ENCODE peak calls at places on chromosomes 12 and 14, in nine cellular contexts. K, Z, T, A, D, B, N, E and V are unnamed samples.

GRCh38 chr12:114666746-114667668 is 17.0 kb downstream of the TBX3 start:
- DNase-seq in K (no peak), Z (no peak), T (no peak), A (no peak), D (peak), B (no peak), N (peak), E (no peak), V (no peak)

GRCh38 chr12:92365333-92365732 is 219.7 kb upstream of the BTG1 start:
- DNase-seq in K (no peak), Z (no peak), T (no peak), A (no peak), D (no peak), B (no peak), N (no peak), E (no peak), V (no peak)

GRCh38 chr12:110312581-110313360 is 31.7 kb downstream of the ATP2A2 start:
- DNase-seq in K (no peak), Z (no peak), T (no peak), A (peak), D (no peak), B (no peak), N (no peak), E (no peak), V (no peak)

GRCh38 chr12:81255456-81255855 is 177.6 kb downstream of the ACSS3 start:
- DNase-seq in K (no peak), Z (no peak), T (peak), A (no peak), D (no peak), B (no peak), N (no peak), E (no peak), V (no peak)

GRCh38 chr12:120404271-120404670 is 33.6 kb upstream of the COX6A1 start:
- DNase-seq in K (no peak), Z (no peak), T (no peak), A (no peak), D (no peak), B (no peak), N (no peak), E (no peak), V (no peak)

GRCh38 chr14:92719421-92719820 is 29.0 kb downstream of the LGMN start:
- DNase-seq in K (no peak), Z (no peak), T (no peak), A (no peak), D (no peak), B (no peak), N (no peak), E (no peak), V (no peak)

GRCh38 chr12:113240395-113240794 is 19.1 kb downstream of the TPCN1 start:
- DNase-seq in K (no peak), Z (no peak), T (peak), A (no peak), D (no peak), B (no peak), N (no peak), E (no peak), V (no peak)

GRCh38 chr12:108099778-108100177 is 29.3 kb upstream of the WSCD2 start:
- DNase-seq in K (no peak), Z (no peak), T (no peak), A (no peak), D (no peak), B (no peak), N (no peak), E (no peak), V (peak)

GRCh38 chr14:22403286-22403685 is 185.7 kb downstream of the DAD1 start:
- DNase-seq in K (no peak), Z (no peak), T (no peak), A (no peak), D (no peak), B (no peak), N (no peak), E (no peak), V (no peak)

GRCh38 chr12:40254455-40255085 is 29.8 kb downstream of the LRRK2 start:
- DNase-seq in K (no peak), Z (no peak), T (no peak), A (no peak), D (no peak), B (no peak), N (no peak), E (no peak), V (no peak)

GRCh38 chr12:68310370-68310769 is 21.8 kb downstream of the MDM1 start:
- DNase-seq in K (no peak), Z (no peak), T (no peak), A (peak), D (no peak), B (no peak), N (no peak), E (no peak), V (no peak)

GRCh38 chr12:22287056-22287455 is 47.5 kb downstream of the ST8SIA1 start:
- DNase-seq in K (no peak), Z (no peak), T (no peak), A (no peak), D (no peak), B (no peak), N (no peak), E (no peak), V (no peak)

GRCh38 chr14:63051301-63051700 is 6.0 kb upstream of the KCNH5 start:
- DNase-seq in K (no peak), Z (no peak), T (no peak), A (no peak), D (no peak), B (no peak), N (no peak), E (no peak), V (no peak)

GRCh38 chr14:79638647-79639266 is 572.5 kb downstream of the DIO2 start:
- DNase-seq in K (no peak), Z (no peak), T (no peak), A (no peak), D (no peak), B (no peak), N (no peak), E (no peak), V (no peak)

GRCh38 chr12:56188116-56188785 is 1.0 kb downstream of the SMARCC2 start:
- DNase-seq in K (no peak), Z (no peak), T (no peak), A (no peak), D (no peak), B (no peak), N (no peak), E (no peak), V (no peak)